ENCODE peak calls at places on chromosomes 1 and 21, in four cellular contexts. I is stimulated activated CD4-positive, alpha-beta T cell treated with anti-CD3 and anti-CD28 coated beads, Interleukin-1b, Interleukin-23, amount 100 ng/mL, for 48 hours; Z is transverse colon; E is MV-4-11. T is an unnamed sample.

GRCh38 chr1:21633141-21633755 is 35.9 kb downstream of the RAP1GAP start:
- DNase-seq in I (no peak), Z (no peak), E (no peak), T (no peak)

GRCh38 chr1:4055677-4055967 is 155.6 kb upstream of the C1orf174 start:
- DNase-seq in I (no peak), Z (no peak), E (no peak), T (no peak)

GRCh38 chr1:55309053-55309452 is 93.9 kb upstream of the USP24 start:
- DNase-seq in I (no peak), Z (no peak), E (peak; percentile 75), T (no peak)

GRCh38 chr1:182709855-182710254 is 25.5 kb upstream of the RGS8 start:
- DNase-seq in I (no peak), Z (no peak), E (no peak), T (no peak)

GRCh38 chr1:48670234-48671020 is 106.3 kb downstream of the BEND5 start:
- DNase-seq in I (no peak), Z (no peak), E (no peak), T (no peak)

GRCh38 chr1:221840511-221841243 is 98.8 kb upstream of the DUSP10 start:
- DNase-seq in I (no peak), Z (no peak), E (no peak), T (no peak)

GRCh38 chr21:26100573-26100972 is 70.0 kb downstream of the APP start:
- DNase-seq in I (no peak), Z (no peak), E (no peak), T (no peak)

GRCh38 chr1:202135221-202135721 is 9.3 kb downstream of the ARL8A start:
- DNase-seq in I (peak; percentile 49), Z (peak; percentile 55), E (peak; percentile 50), T (no peak)

GRCh38 chr1:41474490-41475271 is 9.8 kb downstream of the EDN2 start:
- DNase-seq in I (no peak), Z (peak; percentile 39), E (no peak), T (no peak)

GRCh38 chr1:173661271-173661670 is 8.4 kb downstream of the ANKRD45 start:
- DNase-seq in I (no peak), Z (no peak), E (no peak), T (no peak)

GRCh38 chr1:178436899-178437298 is 59.9 kb downstream of the CLEC20A start:
- DNase-seq in I (no peak), Z (no peak), E (no peak), T (no peak)

GRCh38 chr1:182120411-182121258 is 59.1 kb upstream of the ZNF648 start:
- DNase-seq in I (no peak), Z (peak; percentile 39), E (no peak), T (no peak)

GRCh38 chr1:174692313-174692712 is 244.5 kb downstream of the GPR52 start:
- DNase-seq in I (no peak), Z (no peak), E (no peak), T (peak; percentile 26)

GRCh38 chr1:58927026-58927721 is 143.3 kb upstream of the JUN start:
- DNase-seq in I (no peak), Z (no peak), E (peak; percentile 74), T (no peak)

GRCh38 chr1:2102753-2103152 is 52.5 kb downstream of the PRKCZ start:
- DNase-seq in I (no peak), Z (no peak), E (no peak), T (no peak)

GRCh38 chr1:175679931-175680652 is 63.3 kb downstream of the TNR start:
- DNase-seq in I (no peak), Z (no peak), E (peak; percentile 57), T (no peak)

GRCh38 chr1:30191154-30191702 is 532.2 kb downstream of the MATN1 start:
- DNase-seq in I (peak; percentile 41), Z (peak; percentile 18), E (peak; percentile 95), T (peak; percentile 15)

GRCh38 chr1:68232354-68233148 is at the start of gene WLS:
- DNase-seq in I (no peak), Z (peak; percentile 81), E (no peak), T (no peak)

GRCh38 chr1:63590161-63590560 is 3.0 kb upstream of the PGM1 start:
- DNase-seq in I (no peak), Z (no peak), E (no peak), T (no peak)

GRCh38 chr21:31660134-31660565 is 657 bp downstream of the SOD1 start:
- DNase-seq in I (no peak), Z (peak; percentile 61), E (no peak), T (no peak)

GRCh38 chr1:184143449-184143848 is 91.9 kb downstream of the TSEN15 start:
- DNase-seq in I (no peak), Z (no peak), E (peak; percentile 62), T (no peak)

GRCh38 chr1:116288201-116288598 is 84.8 kb upstream of the ATP1A1 start:
- DNase-seq in I (no peak), Z (no peak), E (peak; percentile 26), T (no peak)

GRCh38 chr21:46226920-46227599 is 1.5 kb downstream of the LSS start:
- DNase-seq in I (no peak), Z (no peak), E (no peak), T (peak; percentile 41)

GRCh38 chr1:61873581-61873980 is 131.3 kb downstream of the PATJ start:
- DNase-seq in I (no peak), Z (no peak), E (no peak), T (no peak)

GRCh38 chr1:25780318-25781129 is 19.5 kb upstream of the SELENON start:
- DNase-seq in I (no peak), Z (peak; percentile 39), E (no peak), T (no peak)

GRCh38 chr1:206050655-206051235 is 2.2 kb upstream of the RHEX start:
- DNase-seq in I (peak; percentile 55), Z (peak; percentile 71), E (peak; percentile 94), T (no peak)

GRCh38 chr21:34882719-34883131 is 166.4 kb downstream of the RUNX1 start:
- DNase-seq in I (no peak), Z (no peak), E (peak; percentile 88), T (no peak)

T was measured in non-pigmented ciliary epithelial cell.